ENCODE peak calls at places on chromosomes 2 and 18, in nine cellular contexts. A, W, M, N, D, S, U, E and R are unnamed samples.

GRCh38 chr2:109473616-109474318 is 140.0 kb downstream of the SEPTIN10 start:
- DNase-seq in M (no peak), E (no peak), N (no peak), U (no peak), W (peak), D (no peak), S (no peak), A (no peak), R (no peak)

GRCh38 chr2:73716518-73717250 is 20.5 kb downstream of the TPRKB start:
- DNase-seq in D (peak), A (no peak), E (peak), W (peak), U (no peak), N (no peak), M (no peak), S (no peak), R (no peak)

GRCh38 chr2:225668606-225669266 is 269.2 kb downstream of the NYAP2 start:
- DNase-seq in D (peak), E (peak), W (peak), S (no peak), U (no peak), A (peak), N (peak), M (peak), R (peak)

GRCh38 chr2:97355176-97355575 is 234.5 kb downstream of the ANKRD36B start:
- DNase-seq in W (no peak), E (no peak), M (no peak), A (no peak), D (no peak), U (no peak), S (no peak), N (no peak), R (no peak)

GRCh38 chr2:73736378-73736777 is 767 bp downstream of the TPRKB start:
- DNase-seq in U (no peak), D (no peak), S (no peak), W (no peak), A (no peak), M (no peak), N (no peak), E (no peak), R (no peak)

GRCh38 chr2:241445426-241445825 is 63.0 kb downstream of the STK25 start:
- DNase-seq in U (no peak), D (no peak), S (no peak), N (no peak), W (peak), A (no peak), M (no peak), E (no peak), R (no peak)

GRCh38 chr2:38598991-38599295 is 3.8 kb downstream of the HNRNPLL start:
- DNase-seq in E (peak), A (no peak), N (no peak), D (peak), W (no peak), S (no peak), M (peak), U (no peak), R (no peak)

GRCh38 chr2:239979243-239980023 is 45.7 kb downstream of the NDUFA10 start:
- DNase-seq in N (peak), M (peak), W (no peak), E (no peak), D (peak), U (peak), A (no peak), S (no peak), R (peak)

GRCh38 chr18:13273800-13274199 is 55.2 kb downstream of the LDLRAD4 start:
- DNase-seq in M (no peak), A (no peak), E (no peak), U (no peak), D (no peak), N (no peak), S (no peak), W (no peak), R (no peak)

GRCh38 chr18:58716046-58716766 is 44.9 kb downstream of the MALT1 start:
- DNase-seq in M (no peak), D (no peak), E (no peak), U (no peak), N (no peak), S (no peak), A (no peak), W (peak), R (no peak)

GRCh38 chr2:101388232-101388631 is 929 bp upstream of the CREG2 start:
- DNase-seq in U (no peak), A (no peak), M (peak), N (peak), W (no peak), S (no peak), E (no peak), D (peak), R (no peak)

GRCh38 chr2:55102056-55102812 is 52.0 kb upstream of the RTN4 start:
- DNase-seq in D (peak), S (no peak), M (peak), N (no peak), E (no peak), U (no peak), W (no peak), A (peak), R (no peak)

GRCh38 chr2:85755122-85756027 is 1.6 kb downstream of the ATOH8 start:
- DNase-seq in S (no peak), M (no peak), U (no peak), E (no peak), D (peak), N (peak), W (peak), A (no peak), R (peak)

GRCh38 chr18:70075906-70076305 is 128.2 kb upstream of the CD226 start:
- DNase-seq in N (no peak), D (peak), E (no peak), S (no peak), A (no peak), W (no peak), U (no peak), M (no peak), R (no peak)
- TF ChIP-seq CTCF in N (no peak), D (peak), E (no peak), S (no peak), A (no peak), W (no peak), U (peak), M (peak), R (no peak)

DNA sequence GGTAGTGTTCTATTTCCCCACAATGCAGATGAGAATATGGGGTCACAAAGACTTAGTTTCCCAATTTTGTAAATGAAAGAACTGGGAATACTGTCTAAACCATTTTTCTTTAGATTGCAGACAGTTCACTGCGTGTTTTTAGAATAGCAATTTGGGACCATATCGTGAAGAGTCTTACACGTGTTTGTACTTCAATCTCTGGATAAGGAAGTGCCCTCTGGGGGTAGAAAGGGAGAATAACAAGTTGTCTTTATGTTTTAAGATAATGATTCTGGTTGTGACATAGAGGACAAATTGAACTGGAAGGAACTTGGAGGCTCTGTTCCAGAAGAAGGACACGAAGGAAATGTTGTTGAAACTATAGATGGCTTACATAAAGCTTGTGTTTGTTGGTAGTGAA is 457.7 kb downstream of the CBLN2 start:
- DNase-seq in U (no peak), S (no peak), M (peak), E (peak), N (peak), D (peak), A (no peak), W (peak), R (no peak)
- TF ChIP-seq CTCF in U (peak), S (peak), M (peak), E (peak), N (peak), D (peak), A (peak), W (peak), R (peak)

DNA sequence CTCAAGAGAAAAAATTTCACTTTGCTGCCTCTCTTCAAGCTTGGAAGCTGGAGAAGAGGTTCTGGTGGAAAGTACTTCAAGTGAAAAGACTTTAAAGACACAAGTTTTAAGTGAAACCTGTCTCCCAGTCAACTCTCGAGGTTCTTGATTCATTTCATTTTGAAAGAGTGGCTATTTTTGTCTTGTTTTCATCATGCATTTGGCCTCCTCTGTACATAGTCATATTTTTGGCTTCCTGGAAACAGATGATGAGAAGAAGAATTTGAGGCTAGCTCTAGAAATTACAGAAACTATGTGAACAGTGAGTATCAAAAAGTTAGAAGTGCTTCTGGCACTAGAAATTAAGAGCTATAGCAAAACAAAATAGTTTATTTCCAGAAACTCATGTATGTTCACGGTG is 124.8 kb downstream of the DTNA start:
- DNase-seq in U (no peak), M (no peak), N (no peak), S (no peak), A (no peak), D (peak), E (no peak), W (peak), R (no peak)
- TF ChIP-seq CTCF in U (no peak), M (no peak), N (no peak), S (no peak), A (no peak), D (no peak), E (no peak), W (no peak), R (no peak)

GRCh38 chr2:187500585-187501359 is 52.7 kb upstream of the CALCRL start:
- DNase-seq in M (peak), U (no peak), D (peak), A (peak), N (peak), S (no peak), W (peak), E (peak), R (no peak)
- TF ChIP-seq CTCF in M (no peak), U (peak), D (peak), A (peak), N (peak), S (no peak), W (no peak), E (peak), R (peak)